ENCODE peak calls at places on chromosomes 11 and 22, in six cellular contexts. V is mesendoderm, L is NCI-H510A, X is lower leg skin, O is NCI-H1105, U is NCI-H1417. P is an unnamed sample.

GRCh38 chr22:42171417-42171816 is 40.8 kb upstream of the CYP2D6 start:
- DNase-seq in V (peak), L (no peak), X (no peak), O (no peak), U (peak), P (no peak)

GRCh38 chr22:40101417-40102101 is 76.2 kb upstream of the TNRC6B start:
- DNase-seq in V (no peak), L (no peak), X (no peak), O (no peak), U (no peak), P (no peak)

GRCh38 chr11:128552783-128553661 is 34.3 kb downstream of the ETS1 start:
- DNase-seq in V (no peak), L (no peak), X (no peak), O (no peak), U (no peak), P (peak)

GRCh38 chr11:19953342-19953741 is 206.9 kb downstream of the DBX1 start:
- DNase-seq in V (peak), L (no peak), X (peak), O (no peak), U (no peak), P (no peak)

GRCh38 chr11:120131941-120132644 is 5.8 kb downstream of the TRIM29 start:
- DNase-seq in V (no peak), L (no peak), X (peak), O (peak), U (peak), P (no peak)

GRCh38 chr11:66915866-66916265 is 42.3 kb downstream of the PC start:
- DNase-seq in V (no peak), L (no peak), X (no peak), O (no peak), U (no peak), P (no peak)

GRCh38 chr11:9799901-9800300 is 136.0 kb downstream of the SWAP70 start:
- DNase-seq in V (no peak), L (no peak), X (no peak), O (no peak), U (no peak), P (no peak)

GRCh38 chr11:67349036-67349435 is 4.3 kb downstream of the POLD4 start:
- DNase-seq in V (no peak), L (no peak), X (no peak), O (no peak), U (no peak), P (no peak)

GRCh38 chr22:39567135-39567946 is 3.2 kb upstream of the CACNA1I start:
- DNase-seq in V (no peak), L (no peak), X (no peak), O (no peak), U (no peak), P (no peak)

GRCh38 chr11:82450996-82451395 is 282.7 kb downstream of the FAM181B start:
- DNase-seq in V (no peak), L (no peak), X (no peak), O (no peak), U (no peak), P (no peak)

GRCh38 chr11:3153291-3153861 is 11.7 kb downstream of the OSBPL5 start:
- DNase-seq in V (peak), L (no peak), X (no peak), O (no peak), U (no peak), P (no peak)

GRCh38 chr11:95925011-95925410 is 1.1 kb upstream of the MTMR2 start:
- DNase-seq in V (peak), L (no peak), X (no peak), O (no peak), U (peak), P (no peak)

GRCh38 chr22:20986365-20986764 is 4.3 kb downstream of the LZTR1 start:
- DNase-seq in V (no peak), L (no peak), X (no peak), O (no peak), U (no peak), P (no peak)

GRCh38 chr11:113531575-113532451 is 56.6 kb upstream of the DRD2 start:
- DNase-seq in V (no peak), L (no peak), X (no peak), O (no peak), U (no peak), P (no peak)

GRCh38 chr11:17352925-17353227 is 1.3 kb downstream of the NCR3LG1 start:
- DNase-seq in V (no peak), L (peak), X (peak), O (no peak), U (peak), P (peak)

GRCh38 chr22:30665266-30665665 is 2.4 kb downstream of the DUSP18 start:
- DNase-seq in V (no peak), L (no peak), X (no peak), O (no peak), U (no peak), P (no peak)

GRCh38 chr11:118448294-118448693 is 12.0 kb downstream of the KMT2A start:
- DNase-seq in V (no peak), L (no peak), X (no peak), O (no peak), U (no peak), P (peak)

GRCh38 chr22:25900880-25901279 is 158.9 kb downstream of the MYO18B start:
- DNase-seq in V (peak), L (no peak), X (peak), O (no peak), U (no peak), P (no peak)

GRCh38 chr22:34454598-34454997 is 534.3 kb upstream of the LARGE1 start:
- DNase-seq in V (no peak), L (no peak), X (no peak), O (no peak), U (no peak), P (no peak)

GRCh38 chr11:44950036-44950624 is 553 bp downstream of the TP53I11 start:
- DNase-seq in V (no peak), L (no peak), X (peak), O (no peak), U (peak), P (no peak)

GRCh38 chr11:70675697-70676374 is 277.5 kb downstream of the CTTN start:
- DNase-seq in V (no peak), L (no peak), X (no peak), O (peak), U (no peak), P (no peak)

GRCh38 chr11:118379497-118379896 is 20.1 kb downstream of the UBE4A start:
- DNase-seq in V (no peak), L (no peak), X (no peak), O (no peak), U (no peak), P (no peak)

GRCh38 chr11:36469881-36470802 is 39.9 kb downstream of the TRAF6 start:
- DNase-seq in V (no peak), L (no peak), X (no peak), O (no peak), U (no peak), P (no peak)

GRCh38 chr22:47201996-47202818 is 439.8 kb downstream of the TBC1D22A start:
- DNase-seq in V (no peak), L (no peak), X (peak), O (no peak), U (no peak), P (no peak)

GRCh38 chr11:76698321-76699043 is 27.9 kb upstream of the LRRC32 start:
- DNase-seq in V (peak), L (no peak), X (no peak), O (no peak), U (no peak), P (no peak)

GRCh38 chr11:86431258-86431657 is 56.6 kb downstream of the CCDC81 start:
- DNase-seq in V (no peak), L (no peak), X (no peak), O (no peak), U (no peak), P (no peak)

GRCh38 chr11:10317281-10317755 is 12.4 kb downstream of the ADM start:
- DNase-seq in V (peak), L (peak), X (peak), O (no peak), U (peak), P (no peak)

P was measured in GM06990.